ENCODE peak calls at places on chromosomes 2 and 18, in eight cellular contexts. One of them, this sample, is unnamed.
A peak's percentile ranks its signal among the peaks of the same experiment; 100 is the strongest.

GRCh38 chr2:129905664-129906081 is 73.8 kb upstream of the RAB6C start:
- DNase-seq in T-cell: no peak
- DNase-seq in epithelial cell of esophagus: no peak
- DNase-seq in GOT3: no peak
- DNase-seq in activated CD8-positive, alpha-beta memory T cell treated with anti-CD3 and anti-CD28 coated beads, Interleukin-2, amount 50 U/mL, for 4 hours: no peak
- DNase-seq in stimulated activated CD8-positive, alpha-beta memory T cell treated with anti-CD3 and anti-CD28 coated beads, Interleukin-7, amount 100 ng/mL, for 4 hours: no peak
- DNase-seq in sigmoid colon: no peak
- DNase-seq in transverse colon: no peak
- DNase-seq in this sample: no peak

GRCh38 chr18:3163968-3164367 is 55.8 kb downstream of the MYOM1 start:
- DNase-seq in transverse colon: no peak
- DNase-seq in T-cell: no peak
- DNase-seq in epithelial cell of esophagus: no peak
- DNase-seq in activated CD8-positive, alpha-beta memory T cell treated with anti-CD3 and anti-CD28 coated beads, Interleukin-2, amount 50 U/mL, for 4 hours: no peak
- DNase-seq in stimulated activated CD8-positive, alpha-beta memory T cell treated with anti-CD3 and anti-CD28 coated beads, Interleukin-7, amount 100 ng/mL, for 4 hours: no peak
- DNase-seq in GOT3: no peak
- DNase-seq in sigmoid colon: no peak
- DNase-seq in this sample: no peak

GRCh38 chr18:21341141-21341540 is 99.1 kb downstream of the GREB1L start:
- DNase-seq in stimulated activated CD8-positive, alpha-beta memory T cell treated with anti-CD3 and anti-CD28 coated beads, Interleukin-7, amount 100 ng/mL, for 4 hours: no peak
- DNase-seq in T-cell: no peak
- DNase-seq in epithelial cell of esophagus: peak; percentile 68
- DNase-seq in transverse colon: no peak
- DNase-seq in activated CD8-positive, alpha-beta memory T cell treated with anti-CD3 and anti-CD28 coated beads, Interleukin-2, amount 50 U/mL, for 4 hours: no peak
- DNase-seq in GOT3: no peak
- DNase-seq in sigmoid colon: no peak
- DNase-seq in this sample: no peak

GRCh38 chr2:3522851-3523481 is 3.6 kb upstream of the ADI1 start:
- DNase-seq in transverse colon: peak; percentile 27
- DNase-seq in stimulated activated CD8-positive, alpha-beta memory T cell treated with anti-CD3 and anti-CD28 coated beads, Interleukin-7, amount 100 ng/mL, for 4 hours: no peak
- DNase-seq in epithelial cell of esophagus: no peak
- DNase-seq in activated CD8-positive, alpha-beta memory T cell treated with anti-CD3 and anti-CD28 coated beads, Interleukin-2, amount 50 U/mL, for 4 hours: no peak
- DNase-seq in T-cell: no peak
- DNase-seq in GOT3: no peak
- DNase-seq in sigmoid colon: peak; percentile 83
- DNase-seq in this sample: no peak

GRCh38 chr2:74164761-74165160 is 13.9 kb downstream of the MOB1A start:
- DNase-seq in GOT3: no peak
- DNase-seq in sigmoid colon: no peak
- DNase-seq in T-cell: no peak
- DNase-seq in activated CD8-positive, alpha-beta memory T cell treated with anti-CD3 and anti-CD28 coated beads, Interleukin-2, amount 50 U/mL, for 4 hours: no peak
- DNase-seq in epithelial cell of esophagus: no peak
- DNase-seq in transverse colon: no peak
- DNase-seq in stimulated activated CD8-positive, alpha-beta memory T cell treated with anti-CD3 and anti-CD28 coated beads, Interleukin-7, amount 100 ng/mL, for 4 hours: no peak
- DNase-seq in this sample: no peak

GRCh38 chr2:51812138-51812866 is 780.4 kb upstream of the NRXN1 start:
- DNase-seq in activated CD8-positive, alpha-beta memory T cell treated with anti-CD3 and anti-CD28 coated beads, Interleukin-2, amount 50 U/mL, for 4 hours: no peak
- DNase-seq in epithelial cell of esophagus: peak; percentile 62
- DNase-seq in transverse colon: no peak
- DNase-seq in GOT3: no peak
- DNase-seq in stimulated activated CD8-positive, alpha-beta memory T cell treated with anti-CD3 and anti-CD28 coated beads, Interleukin-7, amount 100 ng/mL, for 4 hours: no peak
- DNase-seq in sigmoid colon: no peak
- DNase-seq in T-cell: no peak
- DNase-seq in this sample: peak; percentile 1

GRCh38 chr2:230797515-230798495 is 66.9 kb upstream of the ITM2C start:
- DNase-seq in stimulated activated CD8-positive, alpha-beta memory T cell treated with anti-CD3 and anti-CD28 coated beads, Interleukin-7, amount 100 ng/mL, for 4 hours: no peak
- DNase-seq in GOT3: no peak
- DNase-seq in transverse colon: no peak
- DNase-seq in epithelial cell of esophagus: peak; percentile 44
- DNase-seq in T-cell: no peak
- DNase-seq in activated CD8-positive, alpha-beta memory T cell treated with anti-CD3 and anti-CD28 coated beads, Interleukin-2, amount 50 U/mL, for 4 hours: no peak
- DNase-seq in sigmoid colon: no peak
- DNase-seq in this sample: no peak

GRCh38 chr2:217650716-217651360 is 352.0 kb downstream of the TNS1 start:
- DNase-seq in transverse colon: no peak
- DNase-seq in stimulated activated CD8-positive, alpha-beta memory T cell treated with anti-CD3 and anti-CD28 coated beads, Interleukin-7, amount 100 ng/mL, for 4 hours: no peak
- DNase-seq in T-cell: no peak
- DNase-seq in epithelial cell of esophagus: peak; percentile 71
- DNase-seq in sigmoid colon: no peak
- DNase-seq in activated CD8-positive, alpha-beta memory T cell treated with anti-CD3 and anti-CD28 coated beads, Interleukin-2, amount 50 U/mL, for 4 hours: no peak
- DNase-seq in GOT3: no peak
- DNase-seq in this sample: peak; percentile 60

GRCh38 chr2:85154048-85154753 is 21.0 kb downstream of the TCF7L1 start:
- DNase-seq in T-cell: no peak
- DNase-seq in transverse colon: no peak
- DNase-seq in epithelial cell of esophagus: peak; percentile 59
- DNase-seq in activated CD8-positive, alpha-beta memory T cell treated with anti-CD3 and anti-CD28 coated beads, Interleukin-2, amount 50 U/mL, for 4 hours: no peak
- DNase-seq in stimulated activated CD8-positive, alpha-beta memory T cell treated with anti-CD3 and anti-CD28 coated beads, Interleukin-7, amount 100 ng/mL, for 4 hours: no peak
- DNase-seq in sigmoid colon: no peak
- DNase-seq in GOT3: no peak
- DNase-seq in this sample: no peak